ENCODE peak calls at places on chromosome 20, in ten cellular contexts. C, E, K, V, I, A, H, D, B and J are unnamed samples.

GRCh38 chr20:53159144-53159543 is 187.0 kb downstream of the TSHZ2 start:
- DNase-seq in C (no peak), V (no peak), K (no peak), I (no peak), H (no peak), A (no peak), B (no peak), D (no peak), E (no peak), J (no peak)

GRCh38 chr20:59602546-59603080 is 1.7 kb upstream of the PHACTR3 start:
- DNase-seq in I (no peak), V (no peak), E (no peak), K (no peak), H (no peak), B (no peak), C (no peak), D (no peak), A (no peak), J (no peak)

GRCh38 chr20:37989601-37990001 is 43.7 kb downstream of the TTI1 start:
- DNase-seq in I (no peak), C (peak; percentile 60), E (no peak), K (no peak), A (no peak), B (peak; percentile 82), V (no peak), D (no peak), H (no peak), J (no peak)

GRCh38 chr20:9258891-9259290 is 190.0 kb downstream of the PLCB4 start:
- DNase-seq in E (no peak), I (no peak), H (no peak), C (no peak), A (no peak), B (no peak), D (no peak), V (no peak), K (no peak), J (no peak)

GRCh38 chr20:12591949-12592470 is 416.8 kb upstream of the SPTLC3 start:
- DNase-seq in I (no peak), B (no peak), D (no peak), V (no peak), C (no peak), H (no peak), E (no peak), A (no peak), K (no peak), J (no peak)

GRCh38 chr20:13165203-13165602 is 55.9 kb upstream of the ISM1 start:
- DNase-seq in B (no peak), I (no peak), A (no peak), C (no peak), D (no peak), H (no peak), E (no peak), K (no peak), V (no peak), J (no peak)

GRCh38 chr20:31844737-31845299 is 586 bp downstream of the FOXS1 start:
- DNase-seq in B (no peak), I (no peak), K (no peak), E (no peak), C (no peak), V (no peak), H (no peak), D (no peak), A (no peak), J (no peak)

GRCh38 chr20:15031546-15032351 is 694.3 kb upstream of the FLRT3 start:
- DNase-seq in K (no peak), H (no peak), C (no peak), V (no peak), B (no peak), E (no peak), I (no peak), D (no peak), A (no peak), J (no peak)

GRCh38 chr20:19806806-19807691 is 49.0 kb downstream of the RIN2 start:
- DNase-seq in D (no peak), E (peak; percentile 35), H (no peak), K (no peak), A (no peak), B (no peak), I (no peak), C (peak; percentile 30), V (peak; percentile 62), J (no peak)

GRCh38 chr20:19802099-19802491 is 44.0 kb downstream of the RIN2 start:
- DNase-seq in H (no peak), V (no peak), E (no peak), I (no peak), A (no peak), D (no peak), K (no peak), B (no peak), C (no peak), J (no peak)

GRCh38 chr20:19799325-19799724 is 41.3 kb downstream of the RIN2 start:
- DNase-seq in B (no peak), I (no peak), E (no peak), C (no peak), H (no peak), A (no peak), K (no peak), D (no peak), V (no peak), J (no peak)

GRCh38 chr20:19807901-19808300 is 49.8 kb downstream of the RIN2 start:
- DNase-seq in C (no peak), V (no peak), K (no peak), B (no peak), E (peak; percentile 52), H (no peak), D (no peak), I (no peak), A (no peak), J (no peak)

DNA sequence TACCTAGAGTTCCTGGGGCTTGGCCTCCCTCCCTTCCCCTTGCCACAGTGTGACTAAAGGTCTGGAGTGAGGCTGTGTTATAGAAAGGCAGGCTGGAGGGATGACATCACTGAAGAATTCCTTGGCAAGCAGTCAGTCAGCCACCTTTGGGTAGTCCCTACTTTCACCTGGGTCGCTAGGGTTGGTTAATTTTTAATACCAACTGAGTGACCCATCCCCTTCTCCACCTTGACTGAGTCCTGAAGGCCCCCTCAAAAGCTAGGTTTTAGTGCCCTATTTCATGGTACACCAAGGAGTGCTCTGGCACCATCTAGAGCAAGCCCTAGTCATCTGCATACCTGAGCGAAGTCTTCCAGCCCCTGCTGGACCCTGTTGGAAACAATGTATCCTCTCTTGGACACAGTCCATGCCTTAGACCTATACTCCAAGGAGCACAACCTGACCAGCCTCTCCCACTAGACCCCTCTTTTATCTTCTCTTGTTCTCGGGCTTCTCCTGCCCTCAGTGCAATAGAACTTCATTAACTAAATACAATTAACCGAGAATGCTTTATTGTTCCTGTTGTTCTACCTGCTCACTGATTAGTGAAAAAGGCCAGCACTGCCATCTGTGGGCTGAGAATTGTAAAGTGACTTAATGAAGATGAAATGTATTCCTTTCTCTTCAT is 44.6 kb downstream of the RIN2 start:
- DNase-seq in A (no peak), B (no peak), H (peak; percentile 58), K (no peak), I (peak; percentile 48), D (peak; percentile 42), C (peak; percentile 50), E (peak; percentile 39), V (no peak), J (no peak)
- H3K27ac ChIP-seq in A (no peak overlapping the region), B (no peak overlapping the region), H (no peak overlapping the region), K (no peak overlapping the region), I (no peak overlapping the region), D (no peak overlapping the region), C (peak overlapping the region; percentile 20), E (no peak overlapping the region), V (peak overlapping the region; percentile 1), J (no peak overlapping the region)

GRCh38 chr20:45372241-45372640 is 5.9 kb downstream of the TP53TG5 start:
- DNase-seq in A (no peak), C (no peak), H (no peak), V (no peak), B (no peak), D (no peak), E (no peak), I (no peak), K (no peak), J (no peak)

GRCh38 chr20:45370571-45371204 is 7.4 kb downstream of the TP53TG5 start:
- DNase-seq in E (no peak), K (no peak), I (no peak), H (no peak), A (no peak), B (no peak), D (no peak), V (no peak), C (no peak), J (no peak)

GRCh38 chr20:45374101-45374467 is 4.0 kb downstream of the TP53TG5 start:
- DNase-seq in V (no peak), A (no peak), I (no peak), H (no peak), C (no peak), D (no peak), K (no peak), B (no peak), E (no peak), J (no peak)

GRCh38 chr20:45373353-45374100 is 4.6 kb downstream of the TP53TG5 start:
- DNase-seq in D (peak; percentile 97), H (peak; percentile 94), A (peak; percentile 63), E (peak; percentile 66), B (peak; percentile 92), K (no peak), C (peak; percentile 94), V (peak; percentile 88), I (peak; percentile 90), J (peak; percentile 74)

DNA sequence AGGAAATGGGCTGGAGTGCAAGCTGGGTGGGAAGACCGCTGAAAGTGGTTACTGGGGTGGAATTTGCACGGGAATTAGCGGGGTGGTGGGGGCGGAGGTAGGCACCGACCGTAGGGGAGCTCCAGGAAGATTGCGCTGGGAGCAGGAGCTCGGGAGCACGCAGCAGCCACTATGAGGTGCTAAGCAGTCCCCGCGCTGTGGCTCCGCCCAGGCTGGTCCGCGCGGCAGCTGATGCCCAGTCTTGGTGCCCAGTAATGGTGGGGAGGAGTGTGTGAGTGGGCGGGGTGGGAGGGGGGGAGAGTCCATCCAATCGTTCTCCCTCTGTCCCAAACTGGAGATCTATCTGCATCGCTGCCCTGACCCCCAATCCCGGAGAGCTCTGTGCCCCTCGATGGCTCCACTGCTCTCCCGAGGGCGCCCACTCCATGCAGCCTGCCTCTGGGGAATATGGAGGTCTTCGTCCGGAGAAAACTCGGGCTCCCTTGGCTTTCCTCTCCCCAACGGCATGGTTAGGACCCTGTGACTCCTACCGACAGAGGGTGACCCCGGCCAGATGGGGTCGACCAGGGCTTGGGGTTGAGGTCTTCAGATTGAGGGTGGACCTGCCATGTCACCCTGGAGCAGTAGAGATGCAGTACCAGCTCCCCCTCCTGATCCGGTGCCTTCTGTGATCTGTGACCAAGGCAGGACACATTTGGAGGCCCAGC is 5.3 kb downstream of the TP53TG5 start:
- DNase-seq in D (no peak), A (no peak), C (peak; percentile 44), B (peak; percentile 68), E (no peak), K (no peak), I (peak; percentile 72), V (peak; percentile 27), H (peak; percentile 72), J (no peak)
- H3K27ac ChIP-seq in D (peak overlapping the region; percentile 73), A (no peak overlapping the region), C (peak overlapping the region; percentile 52), B (peak overlapping the region; percentile 71), E (no peak overlapping the region), K (peak overlapping the region; percentile 83), I (peak overlapping the region; percentile 30), V (no peak overlapping the region), H (no peak overlapping the region), J (peak overlapping the region; percentile 70)

GRCh38 chr20:52060794-52061714 is 130.5 kb downstream of the ZFP64 start:
- DNase-seq in H (peak; percentile 81), A (peak; percentile 13), B (no peak), I (peak; percentile 27), K (no peak), V (peak; percentile 59), D (peak; percentile 20), E (no peak), C (no peak), J (no peak)

GRCh38 chr20:52054123-52054522 is 137.5 kb downstream of the ZFP64 start:
- DNase-seq in D (no peak), E (no peak), H (no peak), I (no peak), C (no peak), V (no peak), K (no peak), A (no peak), B (no peak), J (no peak)

DNA sequence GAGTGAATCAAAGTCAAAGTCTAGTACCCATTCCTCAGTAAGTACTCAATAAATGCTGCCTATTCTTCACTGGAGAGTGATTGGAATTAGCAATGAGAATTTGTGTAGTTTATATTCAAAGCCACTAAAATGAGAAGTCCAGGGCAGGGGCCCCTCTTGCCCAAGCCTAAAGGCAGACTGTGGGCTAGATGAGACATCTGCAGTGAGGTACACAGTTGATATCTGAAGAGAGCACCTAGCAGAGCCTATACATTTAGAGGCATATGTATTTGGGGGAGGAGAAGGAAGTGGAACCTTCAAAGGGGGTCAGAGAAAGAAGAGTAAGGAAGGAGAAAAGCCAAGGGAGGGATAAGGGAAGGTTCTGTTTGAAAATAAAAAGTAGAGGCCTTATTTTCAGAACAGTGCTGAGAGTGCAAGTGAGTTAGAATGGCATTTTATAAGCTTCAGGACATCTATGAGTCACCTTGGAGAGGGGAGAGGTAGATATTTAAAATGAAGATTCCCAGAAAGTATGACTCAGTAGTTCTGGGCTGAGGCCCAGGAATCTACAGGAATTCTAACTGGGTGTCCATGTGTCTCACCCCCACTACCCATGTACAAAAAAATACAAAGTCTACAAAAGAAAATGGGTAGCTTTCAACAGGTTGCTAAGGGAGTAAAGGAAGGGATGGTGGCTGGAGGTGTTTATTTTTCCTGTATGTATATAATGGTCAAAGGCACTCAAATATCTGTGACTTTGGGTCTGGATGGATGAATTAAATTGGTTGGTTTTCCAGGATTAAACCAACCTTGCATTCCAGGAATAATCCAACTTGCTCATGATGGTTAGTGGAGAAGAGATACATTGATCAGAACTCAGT is 135.1 kb downstream of the ZFP64 start:
- DNase-seq in I (peak; percentile 90), B (no peak), V (peak; percentile 64), A (peak; percentile 80), K (no peak), D (no peak), C (no peak), H (no peak), E (peak; percentile 95), J (no peak)
- H3K27ac ChIP-seq in I (peak overlapping the region; percentile 64), B (no peak overlapping the region), V (no peak overlapping the region), A (no peak overlapping the region), K (no peak overlapping the region), D (no peak overlapping the region), C (no peak overlapping the region), H (no peak overlapping the region), E (peak overlapping the region; percentile 38), J (no peak overlapping the region)

GRCh38 chr20:41142914-41143313 is 5.6 kb downstream of the PLCG1 start:
- DNase-seq in B (no peak), C (no peak), I (no peak), H (no peak), K (no peak), D (no peak), A (no peak), E (no peak), V (no peak), J (peak; percentile 47)
- H3K27ac ChIP-seq in B (peak overlapping the region; percentile 73), C (no peak overlapping the region), I (no peak overlapping the region), H (no peak overlapping the region), K (peak overlapping the region; percentile 98), D (no peak overlapping the region), A (no peak overlapping the region), E (no peak overlapping the region), V (peak overlapping the region; percentile 41), J (peak overlapping the region; percentile 88)